ENCODE peak calls at places on chromosomes 1 and 21, in eight cellular contexts. I is A549, U is uterus, R is esophagus muscularis mucosa, P is AG04450, M is heart left ventricle, X is spleen, V is breast epithelium. N is an unnamed sample.

GRCh38 chr1:183896466-183897026 is 91.6 kb downstream of the RGL1 start:
- DNase-seq in X (no peak), V (no peak), U (no peak), I (no peak), P (no peak), R (peak), M (no peak), N (no peak)

GRCh38 chr1:244349581-244350001 is 102.1 kb downstream of the ADSS2 start:
- DNase-seq in M (no peak), P (no peak), X (no peak), R (no peak), V (no peak), U (no peak), I (no peak), N (no peak)

GRCh38 chr21:43864313-43864805 is 664 bp upstream of the AGPAT3 start:
- DNase-seq in P (no peak), M (peak), U (no peak), X (peak), R (no peak), I (peak), V (peak), N (no peak)

GRCh38 chr1:234871710-234872262 is 256.9 kb downstream of the TOMM20 start:
- DNase-seq in R (no peak), M (no peak), P (no peak), U (no peak), I (no peak), X (no peak), V (no peak), N (no peak)

GRCh38 chr1:159800177-159800935 is 1.8 kb upstream of the FCRL6 start:
- DNase-seq in M (no peak), I (no peak), R (no peak), X (no peak), P (no peak), V (no peak), U (no peak), N (no peak)

GRCh38 chr1:27614625-27615344 is 10.8 kb upstream of the AHDC1 start:
- DNase-seq in P (no peak), M (no peak), X (no peak), U (no peak), V (no peak), I (no peak), R (no peak), N (no peak)

GRCh38 chr1:232274236-232274855 is 355.6 kb downstream of the SIPA1L2 start:
- DNase-seq in R (peak), U (no peak), M (no peak), I (no peak), P (no peak), V (no peak), X (no peak), N (no peak)

GRCh38 chr1:248863011-248863881 is 4.4 kb upstream of the ZNF692 start:
- DNase-seq in R (peak), U (peak), I (peak), P (no peak), X (peak), M (peak), V (peak), N (peak)

GRCh38 chr1:36179220-36179600 is 23.2 kb downstream of the MAP7D1 start:
- DNase-seq in U (no peak), P (no peak), M (no peak), R (no peak), V (no peak), I (no peak), X (no peak), N (no peak)

GRCh38 chr1:36187800-36188593 is 32.0 kb downstream of the MAP7D1 start:
- DNase-seq in X (peak), U (peak), M (peak), R (peak), V (peak), I (peak), P (peak), N (peak)

GRCh38 chr1:36182734-36183133 is 26.8 kb downstream of the MAP7D1 start:
- DNase-seq in V (no peak), R (no peak), U (no peak), M (no peak), X (no peak), P (no peak), I (no peak), N (no peak)

GRCh38 chr1:36178479-36179219 is 22.7 kb downstream of the MAP7D1 start:
- DNase-seq in R (no peak), M (peak), V (no peak), I (no peak), P (no peak), X (no peak), U (no peak), N (peak)

DNA sequence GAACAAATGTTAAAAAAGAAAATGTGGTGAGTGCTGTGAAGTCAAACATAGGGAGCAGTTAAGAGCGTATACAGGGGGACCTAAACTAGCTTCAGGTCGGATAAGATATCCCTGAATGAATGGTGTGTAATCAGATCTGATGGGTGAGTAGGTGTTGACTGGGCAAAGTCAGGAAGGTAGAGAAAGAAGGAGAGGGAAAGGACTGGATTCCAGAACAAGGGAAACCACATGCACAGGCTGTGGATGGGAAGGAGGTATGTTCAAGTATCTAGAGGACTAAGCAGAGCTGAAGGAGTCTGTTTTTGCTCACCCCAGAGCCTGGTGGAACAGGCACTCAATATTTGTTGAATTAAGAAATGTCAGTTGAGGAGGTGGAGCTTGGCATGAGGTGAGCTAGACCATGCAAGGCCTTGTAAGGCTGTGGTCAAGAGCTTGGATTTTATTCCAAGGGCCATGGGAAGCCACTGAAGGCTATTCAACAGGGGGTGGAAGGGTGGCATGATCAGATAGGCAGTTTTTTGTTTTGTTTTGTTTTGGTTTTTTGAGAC is 27.4 kb downstream of the MAP7D1 start:
- DNase-seq in I (no peak), P (no peak), X (no peak), U (no peak), M (no peak), R (no peak), V (no peak), N (no peak)
- H3K27ac ChIP-seq in I (no peak), P (no peak), X (peak), U (peak), M (peak), R (peak), V (peak), N (no peak)

GRCh38 chr1:66757740-66758139 is 5.5 kb downstream of the DYNLT5 start:
- DNase-seq in V (no peak), R (no peak), U (no peak), I (no peak), M (no peak), X (no peak), P (no peak), N (no peak)

GRCh38 chr1:66764994-66765578 is 12.8 kb downstream of the DYNLT5 start:
- DNase-seq in M (no peak), X (no peak), V (no peak), P (peak), R (no peak), U (peak), I (peak), N (no peak)

GRCh38 chr1:66761273-66761672 is 9.0 kb downstream of the DYNLT5 start:
- DNase-seq in V (no peak), X (no peak), P (no peak), I (no peak), R (no peak), U (no peak), M (no peak), N (no peak)

GRCh38 chr1:66758247-66758755 is 6.0 kb downstream of the DYNLT5 start:
- DNase-seq in U (no peak), P (no peak), I (no peak), V (no peak), X (no peak), R (no peak), M (no peak), N (no peak)

GRCh38 chr1:66760506-66760905 is 8.2 kb downstream of the DYNLT5 start:
- DNase-seq in X (no peak), U (no peak), P (no peak), I (no peak), R (no peak), V (no peak), M (no peak), N (no peak)
- H3K27ac ChIP-seq in X (no peak), U (no peak), P (no peak), I (no peak), R (no peak), V (no peak), M (no peak), N (no peak)

DNA sequence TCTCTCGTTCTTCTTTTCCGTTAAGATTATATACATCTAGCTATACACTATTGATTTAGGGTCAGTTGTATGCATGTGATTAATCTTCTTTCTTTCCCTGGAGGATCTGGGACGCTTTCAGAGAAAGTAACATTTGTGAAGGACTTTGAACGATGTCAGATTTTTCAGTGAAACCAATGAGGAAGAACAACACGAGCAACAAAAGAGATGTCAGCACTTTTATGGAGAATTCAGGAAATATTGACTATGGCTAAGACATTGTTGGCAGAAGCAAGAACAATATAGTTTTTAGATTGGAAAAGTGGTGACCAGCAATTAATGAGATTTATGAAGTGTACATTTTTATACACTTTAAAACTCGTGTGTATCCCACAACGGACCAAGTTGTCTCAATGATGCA is 355.5 kb downstream of the TGFB2 start:
- DNase-seq in R (no peak), P (no peak), I (no peak), M (no peak), V (no peak), X (no peak), U (no peak), N (no peak)
- H3K27ac ChIP-seq in R (no peak), P (no peak), I (peak), M (no peak), V (no peak), X (no peak), U (no peak), N (no peak)

GRCh38 chr1:207670192-207670591 is 25.3 kb downstream of the CR1L start:
- DNase-seq in X (no peak), V (no peak), I (no peak), U (no peak), R (no peak), P (no peak), M (no peak), N (no peak)
- H3K27ac ChIP-seq in X (no peak), V (no peak), I (no peak), U (no peak), R (no peak), P (no peak), M (no peak), N (no peak)

DNA sequence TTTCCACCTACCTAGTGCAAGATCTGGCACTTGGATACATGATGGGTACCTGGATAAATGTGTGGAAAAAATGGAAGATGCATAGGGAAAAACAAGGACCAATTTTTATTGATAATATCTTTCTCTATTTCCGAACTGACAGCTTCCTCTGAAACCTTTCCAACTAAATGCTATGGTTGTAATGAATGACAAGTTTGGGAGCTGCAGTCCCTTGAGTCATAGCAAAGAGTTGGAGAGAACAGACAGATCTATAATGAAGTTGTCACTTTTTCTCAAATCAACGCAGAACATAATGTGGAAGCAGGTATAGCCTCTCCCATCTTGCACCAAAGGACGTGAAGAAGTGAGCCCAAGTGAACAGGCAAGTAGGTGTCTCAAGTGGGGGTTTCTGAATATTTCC is 296.5 kb upstream of the KAZN start:
- DNase-seq in I (no peak), V (no peak), R (no peak), M (no peak), X (no peak), U (no peak), P (no peak), N (no peak)
- H3K27ac ChIP-seq in I (no peak), V (no peak), R (no peak), M (no peak), X (no peak), U (no peak), P (no peak), N (no peak)

GRCh38 chr21:39096754-39097153 is 86.5 kb downstream of the PSMG1 start:
- DNase-seq in M (no peak), I (no peak), P (no peak), V (no peak), X (no peak), R (no peak), U (no peak), N (peak)
- H3K27ac ChIP-seq in M (no peak), I (peak), P (no peak), V (no peak), X (peak), R (peak), U (peak), N (no peak)

N was measured in aorta.